ENCODE peak calls at places on chromosomes 3 and 15, in five cellular contexts. F is PC-9, R is A549, P is GM23338, J is mesendoderm. D is an unnamed sample.

GRCh38 chr15:80234883-80235282 is 17.1 kb downstream of the CTXND1 start:
- DNase-seq in R (peak; percentile 58), J (peak; percentile 58), F (peak; percentile 12), P (peak; percentile 73), D (peak; percentile 86)

GRCh38 chr15:101097111-101097510 is 154.7 kb downstream of the CHSY1 start:
- DNase-seq in F (no peak), R (no peak), P (no peak), J (no peak), D (no peak)

GRCh38 chr15:72758195-72758594 is 25.4 kb downstream of the ADPGK start:
- DNase-seq in P (no peak), R (peak; percentile 19), F (no peak), J (peak; percentile 29), D (no peak)

GRCh38 chr15:74642724-74643367 is 27.2 kb downstream of the CLK3 start:
- DNase-seq in R (no peak), J (peak; percentile 86), P (peak; percentile 62), F (no peak), D (no peak)

GRCh38 chr15:99449514-99449913 is 116.3 kb upstream of the MEF2A start:
- DNase-seq in J (no peak), R (no peak), P (no peak), F (no peak), D (no peak)

GRCh38 chr3:175743733-175744400 is 884.7 kb downstream of the NAALADL2 start:
- DNase-seq in R (peak; percentile 0), J (peak; percentile 28), P (no peak), F (peak; percentile 18), D (no peak)

GRCh38 chr3:144128117-144128892 is 156.7 kb downstream of the DIPK2A start:
- DNase-seq in P (peak; percentile 8), F (no peak), J (peak; percentile 75), R (no peak), D (no peak)

GRCh38 chr3:17412950-17413530 is 329.4 kb downstream of the TBC1D5 start:
- DNase-seq in J (peak; percentile 88), F (peak; percentile 8), P (peak; percentile 90), R (peak; percentile 74), D (peak; percentile 90)

GRCh38 chr15:95698971-95699370 is 631.5 kb upstream of the NR2F2 start:
- DNase-seq in F (no peak), J (no peak), P (no peak), R (no peak), D (no peak)

GRCh38 chr3:188041193-188041592 is 112.8 kb upstream of the LPP start:
- DNase-seq in J (no peak), F (no peak), P (no peak), R (no peak), D (no peak)

GRCh38 chr3:4376499-4376898 is 73.3 kb downstream of the SETMAR start:
- DNase-seq in F (no peak), R (no peak), J (no peak), P (no peak), D (no peak)

GRCh38 chr3:178382388-178383061 is 153.7 kb upstream of the KCNMB2 start:
- DNase-seq in J (no peak), R (peak; percentile 13), F (peak; percentile 48), P (no peak), D (no peak)

GRCh38 chr3:45992820-45993219 is 2.8 kb downstream of the FYCO1 start:
- DNase-seq in F (no peak), P (peak; percentile 46), J (peak; percentile 60), R (no peak), D (no peak)

DNA sequence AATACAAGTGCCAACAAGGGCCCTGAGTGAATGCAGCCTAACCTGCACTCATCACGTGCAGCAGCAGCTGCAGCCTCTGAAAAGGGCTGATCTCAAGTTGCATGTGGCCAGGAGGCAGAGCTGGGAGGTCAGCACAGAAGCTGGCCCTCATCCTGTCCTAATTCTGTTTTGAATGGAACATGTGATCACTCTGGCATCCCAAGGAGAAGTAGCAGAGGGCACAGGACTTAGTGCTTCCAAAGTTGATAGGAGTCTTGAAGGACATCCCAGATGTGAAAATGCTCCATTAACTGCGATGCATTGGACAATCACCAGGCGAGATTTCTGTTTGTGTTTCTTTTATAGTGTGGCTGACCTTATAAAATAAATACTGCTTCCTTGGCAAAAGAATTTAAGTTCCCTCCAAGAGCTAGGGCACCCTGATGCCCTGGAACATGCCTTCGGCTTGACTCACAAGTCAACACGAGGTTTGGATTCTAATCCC is 31.6 kb upstream of the STAG1 start:
- DNase-seq in F (no peak), J (no peak), P (no peak), R (peak; percentile 34), D (no peak)
- H3K4me2 ChIP-seq in F (no peak overlapping the region), J (no peak overlapping the region), P (no peak overlapping the region), R (peak overlapping the region; percentile 45), D (no peak overlapping the region)

DNA sequence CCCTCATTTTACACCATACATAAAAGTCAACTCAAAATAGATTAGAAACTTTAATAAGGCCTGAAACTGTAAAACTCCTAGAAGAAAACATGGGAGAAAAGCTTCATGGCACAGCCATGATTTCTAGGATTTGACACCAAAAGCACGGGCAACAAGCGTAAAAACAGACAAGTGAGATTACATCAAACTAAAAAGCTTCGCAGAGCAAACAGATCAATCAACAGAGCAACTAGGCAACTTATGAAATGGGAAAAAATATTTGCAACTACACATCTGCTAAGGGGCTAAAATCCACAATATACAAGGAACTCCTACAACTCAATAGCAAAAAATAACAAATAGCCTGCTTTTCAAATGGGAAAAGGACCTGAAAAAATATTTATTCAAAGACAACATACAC is 26.1 kb downstream of the ZNF148 start:
- DNase-seq in P (no peak), F (no peak), R (no peak), J (no peak), D (no peak)
- H3K4me2 ChIP-seq in P (no peak overlapping the region), F (no peak overlapping the region), R (no peak overlapping the region), J (no peak overlapping the region), D (no peak overlapping the region)

GRCh38 chr3:183514048-183514447 is 41.5 kb downstream of the KLHL6 start:
- DNase-seq in F (no peak), J (no peak), R (no peak), P (no peak), D (no peak)
- H3K4me2 ChIP-seq in F (no peak overlapping the region), J (no peak overlapping the region), R (no peak overlapping the region), P (no peak overlapping the region), D (peak overlapping the region; percentile 37)

DNA sequence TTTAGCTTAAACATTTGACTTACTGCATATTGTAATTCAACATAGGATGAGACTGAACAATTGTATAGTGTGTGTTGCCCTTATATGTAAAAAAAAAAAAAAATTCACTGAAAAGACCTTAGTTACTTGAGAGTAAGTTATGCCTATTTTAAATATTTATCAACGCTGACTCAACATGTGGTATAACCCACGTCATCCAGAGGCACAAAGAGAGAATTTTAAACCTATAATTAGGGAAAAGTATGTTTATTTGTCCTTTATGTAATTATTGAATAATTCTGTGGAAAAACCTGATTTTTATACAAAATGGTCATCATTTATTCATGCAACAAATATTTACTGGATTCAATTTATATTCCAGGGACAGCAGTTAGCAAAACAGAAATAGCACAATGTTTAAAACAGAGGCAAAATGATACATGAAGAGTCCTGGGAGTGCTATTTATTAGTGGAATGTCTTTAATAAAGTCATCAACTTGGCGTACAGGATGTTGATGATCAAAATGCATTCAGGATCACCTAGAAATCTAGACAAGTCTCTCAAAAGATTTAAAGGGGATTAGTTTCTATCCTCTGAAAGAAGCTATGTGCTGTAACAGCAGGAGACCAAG is 223.7 kb downstream of the PCCB start:
- DNase-seq in F (no peak), P (no peak), J (no peak), R (no peak), D (no peak)
- H3K4me2 ChIP-seq in F (no peak overlapping the region), P (no peak overlapping the region), J (no peak overlapping the region), R (no peak overlapping the region), D (no peak overlapping the region)

GRCh38 chr3:147298511-147298982 is 107.8 kb downstream of the ZIC4 start:
- DNase-seq in P (peak; percentile 57), J (peak; percentile 90), R (peak; percentile 72), F (peak; percentile 34), D (no peak)
- H3K4me2 ChIP-seq in P (no peak overlapping the region), J (no peak overlapping the region), R (peak overlapping the region; percentile 35), F (no peak overlapping the region), D (no peak overlapping the region)

GRCh38 chr3:10977864-10978510 is 14.6 kb upstream of the SLC6A1 start:
- DNase-seq in P (peak; percentile 72), R (no peak), F (no peak), J (no peak), D (no peak)

GRCh38 chr3:10978956-10979355 is 13.6 kb upstream of the SLC6A1 start:
- DNase-seq in F (no peak), J (no peak), P (no peak), R (no peak), D (no peak)

GRCh38 chr3:10981031-10981430 is 11.5 kb upstream of the SLC6A1 start:
- DNase-seq in J (no peak), F (no peak), P (no peak), R (no peak), D (no peak)

GRCh38 chr3:10981961-10982360 is 10.6 kb upstream of the SLC6A1 start:
- DNase-seq in R (no peak), J (no peak), F (no peak), P (no peak), D (no peak)

DNA sequence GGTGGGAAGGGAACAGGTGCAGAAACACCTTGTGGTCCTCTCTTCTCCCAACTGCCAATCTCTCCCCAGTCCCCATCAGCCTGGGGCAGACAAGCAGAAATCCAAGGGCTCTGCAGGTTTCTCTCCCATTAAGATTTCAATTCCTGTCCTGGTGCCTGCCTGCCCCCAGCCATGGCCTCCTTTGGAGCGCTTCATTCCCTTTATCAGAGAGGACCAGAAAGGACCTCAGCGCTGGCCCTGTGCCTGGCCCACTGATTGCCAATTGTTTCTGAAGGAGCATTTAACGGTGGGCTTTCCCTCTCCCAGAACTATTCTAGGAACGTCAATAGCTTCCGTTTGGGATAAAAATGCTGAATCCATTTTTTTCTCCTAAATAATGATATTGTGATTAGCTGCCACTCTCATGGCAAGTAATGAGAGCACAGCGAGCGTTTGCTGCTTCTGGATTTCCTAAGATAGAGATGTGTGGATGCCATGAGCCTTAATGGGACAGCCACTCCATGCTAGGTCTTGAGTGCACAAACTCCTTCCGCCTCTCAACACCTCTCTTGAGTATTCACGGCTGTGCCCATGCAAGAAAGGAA is 12.2 kb upstream of the SLC6A1 start:
- DNase-seq in P (no peak), J (no peak), F (no peak), R (no peak), D (no peak)
- H3K4me2 ChIP-seq in P (no peak overlapping the region), J (no peak overlapping the region), F (no peak overlapping the region), R (no peak overlapping the region), D (no peak overlapping the region)

GRCh38 chr3:37494206-37494605 is 319.8 kb upstream of the LRRFIP2 start:
- DNase-seq in P (no peak), J (no peak), F (no peak), R (no peak), D (no peak)

GRCh38 chr3:37492977-37493471 is 318.6 kb upstream of the LRRFIP2 start:
- DNase-seq in P (no peak), F (no peak), R (no peak), J (no peak), D (no peak)

GRCh38 chr3:37491776-37492175 is 317.4 kb upstream of the LRRFIP2 start:
- DNase-seq in F (no peak), J (peak; percentile 25), P (no peak), R (no peak), D (no peak)

GRCh38 chr3:37492468-37492867 is 318.1 kb upstream of the LRRFIP2 start:
- DNase-seq in J (no peak), R (no peak), F (no peak), P (no peak), D (no peak)

GRCh38 chr3:37493485-37494080 is 319.2 kb upstream of the LRRFIP2 start:
- DNase-seq in J (no peak), R (no peak), P (no peak), F (no peak), D (no peak)
- H3K4me2 ChIP-seq in J (no peak overlapping the region), R (no peak overlapping the region), P (no peak overlapping the region), F (no peak overlapping the region), D (no peak overlapping the region)

GRCh38 chr3:195718477-195718984 is 2.2 kb upstream of the MUC20 start:
- DNase-seq in P (no peak), R (no peak), J (no peak), F (no peak), D (no peak)
- H3K4me2 ChIP-seq in P (no peak overlapping the region), R (peak overlapping the region; percentile 11), J (no peak overlapping the region), F (peak overlapping the region; percentile 74), D (no peak overlapping the region)